ENCODE peak calls at places on chromosome 2, in seven cellular contexts. K, T, U, G, M, N and V are unnamed samples.
A peak's percentile ranks its signal among the peaks of the same experiment; 100 is the strongest.

GRCh38 chr2:151260492-151261239 is 997 bp downstream of the RBM43 start:
- DNase-seq in K (no peak), T (no peak), U (no peak), G (no peak), M (no peak), N (no peak), V (no peak)

GRCh38 chr2:26588576-26588975 is 52.6 kb downstream of the CIB4 start:
- DNase-seq in K (no peak), T (no peak), U (no peak), G (no peak), M (no peak), N (no peak), V (no peak)

GRCh38 chr2:226048625-226049024 is 649.1 kb downstream of the NYAP2 start:
- DNase-seq in K (no peak), T (no peak), U (no peak), G (no peak), M (no peak), N (no peak), V (no peak)

GRCh38 chr2:101111917-101112771 is 39.0 kb downstream of the TBC1D8 start:
- DNase-seq in K (peak; percentile 59), T (no peak), U (no peak), G (no peak), M (peak; percentile 89), N (no peak), V (no peak)

GRCh38 chr2:8595428-8595805 is 86.4 kb upstream of the ID2 start:
- DNase-seq in K (no peak), T (no peak), U (no peak), G (no peak), M (no peak), N (no peak), V (no peak)

GRCh38 chr2:200856806-200857205 is 7.7 kb downstream of the CLK1 start:
- DNase-seq in K (no peak), T (no peak), U (no peak), G (no peak), M (no peak), N (no peak), V (no peak)

GRCh38 chr2:127220102-127220806 is at the start of gene CYP27C1:
- DNase-seq in K (no peak), T (no peak), U (no peak), G (no peak), M (no peak), N (no peak), V (no peak)

GRCh38 chr2:217058791-217059755 is 199.2 kb upstream of the TNP1 start:
- DNase-seq in K (peak; percentile 73), T (no peak), U (no peak), G (no peak), M (no peak), N (no peak), V (no peak)

GRCh38 chr2:189516546-189516945 is 64.0 kb downstream of the SLC40A1 start:
- DNase-seq in K (no peak), T (no peak), U (no peak), G (no peak), M (no peak), N (no peak), V (no peak)

GRCh38 chr2:188569441-188569840 is 277.8 kb downstream of the GULP1 start:
- DNase-seq in K (no peak), T (no peak), U (no peak), G (no peak), M (no peak), N (no peak), V (no peak)

GRCh38 chr2:135182190-135182589 is 130.1 kb downstream of the RAB3GAP1 start:
- DNase-seq in K (no peak), T (no peak), U (no peak), G (no peak), M (no peak), N (no peak), V (no peak)

GRCh38 chr2:232903989-232904388 is 33.9 kb downstream of the SNORC start:
- DNase-seq in K (no peak), T (no peak), U (no peak), G (no peak), M (no peak), N (no peak), V (no peak)

GRCh38 chr2:200051621-200051945 is 96.2 kb downstream of the MAIP1 start:
- DNase-seq in K (no peak), T (no peak), U (no peak), G (no peak), M (no peak), N (no peak), V (no peak)

GRCh38 chr2:232460171-232460570 is 4.2 kb downstream of the ALPI start:
- DNase-seq in K (no peak), T (no peak), U (no peak), G (no peak), M (no peak), N (no peak), V (no peak)

GRCh38 chr2:49755777-49756176 is 601.5 kb upstream of the FSHR start:
- DNase-seq in K (no peak), T (no peak), U (no peak), G (no peak), M (no peak), N (no peak), V (no peak)

GRCh38 chr2:54845514-54845913 is 122.1 kb downstream of the EML6 start:
- DNase-seq in K (no peak), T (no peak), U (no peak), G (no peak), M (no peak), N (no peak), V (no peak)

GRCh38 chr2:189933911-189934399 is 128.6 kb downstream of the MSTN start:
- DNase-seq in K (peak; percentile 75), T (no peak), U (no peak), G (no peak), M (no peak), N (no peak), V (no peak)

GRCh38 chr2:233486778-233487552 is 79.6 kb downstream of the USP40 start:
- DNase-seq in K (peak; percentile 27), T (no peak), U (no peak), G (no peak), M (no peak), N (no peak), V (no peak)

GRCh38 chr2:38825956-38826355 is 47.9 kb downstream of the GEMIN6 start:
- DNase-seq in K (no peak), T (no peak), U (no peak), G (no peak), M (no peak), N (no peak), V (no peak)

GRCh38 chr2:143936758-143937562 is 583.0 kb downstream of the ZEB2 start:
- DNase-seq in K (peak; percentile 33), T (no peak), U (peak; percentile 40), G (peak; percentile 9), M (peak; percentile 10), N (no peak), V (no peak)

GRCh38 chr2:236376566-236377244 is 112.5 kb upstream of the ASB18 start:
- DNase-seq in K (peak; percentile 26), T (no peak), U (no peak), G (no peak), M (no peak), N (no peak), V (no peak)

GRCh38 chr2:33240178-33240577 is 236.3 kb upstream of the RASGRP3 start:
- DNase-seq in K (peak; percentile 50), T (no peak), U (no peak), G (no peak), M (no peak), N (no peak), V (no peak)

GRCh38 chr2:187461294-187462261 is 13.5 kb upstream of the CALCRL start:
- DNase-seq in K (no peak), T (no peak), U (no peak), G (no peak), M (peak; percentile 51), N (no peak), V (no peak)

GRCh38 chr2:102141011-102141914 is 1.3 kb upstream of the IL1R1 start:
- DNase-seq in K (no peak), T (no peak), U (no peak), G (no peak), M (peak; percentile 27), N (no peak), V (no peak)

GRCh38 chr2:133135035-133135654 is 433.1 kb downstream of the NCKAP5 start:
- DNase-seq in K (no peak), T (no peak), U (no peak), G (no peak), M (no peak), N (no peak), V (no peak)

GRCh38 chr2:8448822-8449577 is 232.9 kb upstream of the ID2 start:
- DNase-seq in K (no peak), T (no peak), U (no peak), G (no peak), M (no peak), N (no peak), V (no peak)

GRCh38 chr2:43143756-43144155 is 82.7 kb downstream of the ZFP36L2 start:
- DNase-seq in K (no peak), T (no peak), U (no peak), G (no peak), M (no peak), N (no peak), V (no peak)

GRCh38 chr2:20633794-20634259 is 17.1 kb downstream of the HS1BP3 start:
- DNase-seq in K (peak; percentile 76), T (no peak), U (no peak), G (no peak), M (no peak), N (no peak), V (no peak)

GRCh38 chr2:8285081-8285480 is 396.8 kb upstream of the ID2 start:
- DNase-seq in K (no peak), T (no peak), U (no peak), G (no peak), M (no peak), N (no peak), V (no peak)